ENCODE peak calls at places on chromosomes 6 and 20, in six cellular contexts. S is H1, N is IMR-90, U is mesendoderm, K is mesenchymal stem cell, C is trophoblast cell. T is an unnamed sample.

GRCh38 chr6:1612902-1613301 is 3.2 kb downstream of the FOXC1 start:
- DNase-seq in N (peak), S (no peak), U (no peak), K (no peak), C (no peak), T (no peak)

GRCh38 chr20:37558779-37559178 is 31.1 kb upstream of the BLCAP start:
- DNase-seq in U (no peak), C (no peak), K (no peak), N (no peak), S (no peak), T (no peak)

GRCh38 chr6:89433637-89434499 is 916 bp downstream of the ANKRD6 start:
- DNase-seq in K (no peak), U (peak), S (peak), N (no peak), C (peak), T (no peak)

GRCh38 chr20:16434087-16434664 is 139.1 kb downstream of the KIF16B start:
- DNase-seq in K (peak), S (peak), N (peak), U (peak), C (peak), T (peak)

GRCh38 chr6:11460837-11461661 is 76.5 kb upstream of the TMEM170B start:
- DNase-seq in U (no peak), S (no peak), K (no peak), N (no peak), C (no peak), T (no peak)

GRCh38 chr6:30787954-30788353 is 43.6 kb upstream of the IER3 start:
- DNase-seq in C (no peak), U (no peak), K (peak), N (no peak), S (no peak), T (no peak)

GRCh38 chr20:15862178-15862577 is 711.1 kb downstream of the KIF16B start:
- DNase-seq in S (no peak), K (no peak), C (no peak), U (no peak), N (no peak), T (no peak)

GRCh38 chr20:59176812-59177211 is 13.2 kb downstream of the ZNF831 start:
- DNase-seq in N (no peak), C (no peak), U (no peak), S (no peak), K (no peak), T (no peak)

GRCh38 chr6:43716099-43716498 is 28.5 kb upstream of the MRPS18A start:
- DNase-seq in K (no peak), U (no peak), N (no peak), S (no peak), C (no peak), T (no peak)

GRCh38 chr6:1381397-1382330 is 7.7 kb upstream of the FOXF2 start:
- DNase-seq in U (peak), S (peak), K (no peak), C (no peak), N (no peak), T (peak)

GRCh38 chr6:69233195-69233524 is 563.6 kb downstream of the LMBRD1 start:
- DNase-seq in U (no peak), C (no peak), K (no peak), S (no peak), N (no peak), T (no peak)

GRCh38 chr6:95614094-95614493 is 36.8 kb downstream of the MANEA start:
- DNase-seq in C (no peak), U (no peak), K (no peak), N (peak), S (no peak), T (no peak)

GRCh38 chr6:159106627-159107241 is 61.9 kb upstream of the TAGAP start:
- DNase-seq in C (peak), U (peak), K (peak), N (peak), S (peak), T (peak)

GRCh38 chr6:162251257-162251656 is 476.3 kb downstream of the PRKN start:
- DNase-seq in C (peak), K (no peak), N (no peak), S (no peak), U (peak), T (no peak)

GRCh38 chr20:46004813-46005505 is 3.7 kb upstream of the MMP9 start:
- DNase-seq in S (no peak), N (no peak), K (no peak), C (no peak), U (peak), T (no peak)

GRCh38 chr6:22320750-22321149 is 23.9 kb upstream of the PRL start:
- DNase-seq in N (peak), U (peak), C (no peak), K (peak), S (no peak), T (no peak)

GRCh38 chr6:28659250-28659566 is 133.5 kb downstream of the GPX5 start:
- DNase-seq in K (no peak), C (no peak), S (no peak), N (no peak), U (no peak), T (no peak)

GRCh38 chr6:133553652-133554051 is 312.5 kb downstream of the EYA4 start:
- DNase-seq in C (peak), S (no peak), N (peak), K (peak), U (peak), T (peak)

GRCh38 chr6:67666177-67666964 is 968.7 kb upstream of the ADGRB3 start:
- DNase-seq in U (no peak), N (no peak), S (no peak), K (no peak), C (no peak), T (no peak)

DNA sequence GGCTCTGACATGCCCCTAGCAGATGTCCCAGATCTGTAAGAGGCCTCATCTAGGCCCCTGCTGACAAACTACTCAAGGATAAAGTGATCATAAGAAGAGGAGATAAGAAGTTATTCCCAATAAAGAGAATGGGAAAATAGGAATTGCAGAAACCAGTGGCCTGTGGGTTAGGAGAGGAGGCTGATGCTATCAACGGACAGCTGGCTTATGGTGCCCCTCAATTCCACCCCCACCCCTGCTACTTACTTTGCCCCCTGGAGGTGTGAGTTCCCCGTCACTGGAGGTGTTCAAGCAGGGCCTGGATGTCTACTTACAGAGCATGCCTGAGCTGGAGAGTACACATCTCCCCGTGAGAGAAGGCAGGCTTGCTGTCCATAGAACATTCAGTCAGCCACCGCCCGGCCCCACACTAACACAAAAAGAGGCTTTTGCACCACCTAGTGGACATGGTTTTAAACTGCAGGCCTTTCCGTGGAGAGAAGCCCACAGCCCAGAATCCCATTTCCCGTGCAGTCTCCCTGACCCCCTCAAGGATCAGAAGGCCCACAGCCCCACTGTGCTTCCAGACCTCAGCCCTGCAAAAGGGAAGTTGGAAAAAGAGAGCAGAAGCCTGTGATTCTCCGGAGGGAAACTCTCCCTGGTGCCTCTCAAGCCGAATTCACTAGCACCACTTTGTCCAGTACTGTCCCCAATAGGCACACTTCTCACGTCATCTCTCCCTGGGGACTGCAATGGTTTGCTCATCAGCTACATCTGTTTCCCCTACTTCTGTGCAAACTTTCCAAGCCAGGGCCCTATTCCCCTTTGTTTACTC is 23.8 kb upstream of the BNIP5 start:
- DNase-seq in C (peak), N (peak), S (peak), U (peak), K (peak), T (peak)
- H3K27ac ChIP-seq in C (no peak), N (no peak), S (no peak), U (no peak), K (no peak), T (no peak)

DNA sequence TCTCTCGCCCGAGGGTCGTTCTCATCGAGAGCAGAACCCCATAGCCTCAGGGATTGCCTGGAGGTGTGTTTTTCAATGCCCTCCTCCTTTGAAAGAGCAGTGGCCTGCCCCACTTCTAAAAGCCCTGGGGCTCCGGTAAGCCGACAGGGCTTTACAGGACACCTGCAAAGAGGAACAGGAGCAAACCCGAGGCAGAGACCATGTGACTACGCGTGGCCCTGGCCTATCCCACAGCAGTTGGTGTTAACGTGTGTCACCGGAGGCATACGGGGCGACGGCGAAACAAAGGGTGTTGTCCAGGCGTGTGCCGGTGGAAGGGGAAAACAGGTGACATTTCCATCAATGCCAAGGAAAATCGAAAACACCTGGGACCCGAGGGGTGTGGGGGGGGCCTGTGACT is 972.9 kb upstream of the DEFB115 start:
- DNase-seq in N (no peak), K (no peak), S (no peak), U (no peak), C (no peak), T (no peak)
- H3K4me3 ChIP-seq in N (no peak), K (peak), S (no peak), U (no peak), C (no peak), T (no peak)

DNA sequence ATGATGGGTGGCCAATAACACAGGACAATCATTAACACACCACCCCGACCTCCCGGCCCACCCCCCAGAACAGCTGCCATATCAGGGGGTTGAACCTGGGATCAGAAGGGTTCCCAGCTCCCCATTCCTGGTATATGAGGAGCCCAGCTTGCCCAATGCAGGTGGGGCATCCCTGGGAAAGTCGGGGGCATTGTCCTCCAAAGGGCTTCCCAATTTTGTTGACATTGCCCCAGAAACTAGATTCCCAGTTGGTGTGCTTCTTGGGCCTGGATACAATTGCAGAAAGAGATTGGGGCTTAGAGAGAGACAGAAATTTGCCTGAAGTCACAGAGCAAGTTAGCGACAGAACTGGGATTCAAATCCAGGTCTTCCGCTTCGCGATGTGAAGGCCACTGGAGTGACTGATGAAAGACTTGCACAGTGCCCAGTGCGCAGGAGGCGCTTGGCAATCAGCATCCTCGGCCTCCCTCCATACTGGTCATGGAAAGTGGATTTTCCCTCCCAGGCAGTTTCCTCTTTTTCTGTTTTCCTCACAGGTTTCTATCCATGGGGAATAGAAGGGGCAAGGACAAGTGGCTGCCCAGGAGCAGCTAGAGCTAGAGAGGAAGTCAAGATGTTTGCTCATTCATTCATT is 59.5 kb upstream of the TTPAL start:
- DNase-seq in S (no peak), U (no peak), C (no peak), K (no peak), N (no peak), T (no peak)
- H2BK5ac ChIP-seq in S (no peak), U (no peak), C (no peak), K (no peak), N (no peak), T (no peak)

GRCh38 chr6:139965393-139965792 is 590.9 kb upstream of the CITED2 start:
- DNase-seq in U (no peak), C (no peak), K (peak), S (no peak), N (peak), T (no peak)
- H3K27ac ChIP-seq in U (no peak), C (no peak), K (no peak), S (no peak), N (no peak), T (no peak)

GRCh38 chr6:24867104-24867703 is 68.5 kb upstream of the ARMH2 start:
- DNase-seq in U (no peak), C (no peak), K (no peak), S (no peak), N (no peak), T (no peak)

GRCh38 chr6:24868765-24869164 is 67.0 kb downstream of the RIPOR2 start:
- DNase-seq in U (no peak), N (no peak), K (no peak), S (no peak), C (no peak), T (no peak)

GRCh38 chr6:24864345-24864744 is 65.6 kb upstream of the ARMH2 start:
- DNase-seq in S (no peak), K (peak), C (no peak), U (no peak), N (peak), T (no peak)

GRCh38 chr6:24861934-24862333 is 63.2 kb upstream of the ARMH2 start:
- DNase-seq in N (no peak), K (no peak), S (no peak), U (no peak), C (no peak), T (no peak)

GRCh38 chr6:24865161-24865560 is 66.4 kb upstream of the ARMH2 start:
- DNase-seq in U (no peak), S (no peak), C (no peak), N (no peak), K (no peak), T (no peak)
- H3K4me3 ChIP-seq in U (no peak), S (no peak), C (no peak), N (no peak), K (no peak), T (no peak)

GRCh38 chr6:149717588-149718458 is at the start of gene LATS1:
- DNase-seq in K (peak), U (peak), N (peak), C (peak), S (peak), T (peak)
- H2BK5ac ChIP-seq in K (peak), U (peak), N (peak), C (peak), S (peak), T (peak)

DNA sequence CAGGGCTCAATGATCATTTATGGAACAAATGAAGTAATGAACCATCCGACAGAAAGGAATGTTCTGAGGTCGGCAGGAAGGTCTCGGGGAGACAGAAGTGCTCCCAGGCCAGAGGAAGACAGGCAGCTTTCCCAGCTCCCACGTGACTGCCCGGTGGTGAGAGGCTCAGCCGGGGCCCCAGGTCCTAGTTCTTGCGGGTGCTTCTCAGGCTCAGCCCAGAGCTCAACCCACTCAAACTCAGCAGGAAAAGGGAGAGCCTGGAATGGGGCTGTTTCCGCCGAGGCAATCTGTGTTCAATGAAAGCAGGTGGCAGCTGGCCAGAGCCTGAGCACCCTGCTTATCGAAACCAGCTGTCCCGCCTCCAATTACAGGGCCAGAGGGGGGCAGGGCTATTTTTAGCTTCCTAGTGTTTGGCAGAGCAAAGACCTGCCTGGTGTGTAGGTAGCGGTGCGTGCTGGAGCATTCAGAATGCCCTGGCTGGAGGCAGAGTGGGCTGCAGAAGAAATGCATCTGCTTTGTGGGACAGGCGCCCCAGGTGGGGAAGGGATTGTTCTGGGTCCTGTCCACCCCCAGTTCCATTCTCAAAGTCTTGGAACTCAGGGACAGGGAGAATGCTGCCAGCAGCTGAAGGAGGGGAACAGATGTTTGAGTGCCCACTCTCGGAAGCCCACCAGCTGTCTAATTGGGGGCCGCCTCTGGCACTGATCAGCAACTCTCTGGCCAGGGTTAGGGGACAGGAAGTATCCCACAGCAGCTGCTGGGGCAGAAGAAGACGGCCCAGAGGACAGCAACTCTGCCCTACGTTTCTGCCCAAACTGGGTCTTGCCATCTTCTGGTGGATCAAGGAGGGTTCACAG is 145.0 kb downstream of the PREX1 start:
- DNase-seq in K (peak), S (peak), N (peak), C (no peak), U (peak), T (peak)
- H3K27ac ChIP-seq in K (peak), S (peak), N (peak), C (no peak), U (peak), T (peak)

T was measured in neuronal stem cell.